ENCODE peak calls at places on chromosomes 5 and 9, in five cellular contexts. I is GM12878, T is SK-N-SH, J is K562, U is HepG2. P is an unnamed sample.

GRCh38 chr9:136265561-136266355 is 20.1 kb upstream of the QSOX2 start:
- DNase-seq in T (no peak), I (no peak), J (no peak), U (no peak), P (no peak)

GRCh38 chr5:177509991-177510566 is 453 bp upstream of the DOK3 start:
- DNase-seq in U (no peak), J (no peak), T (no peak), I (no peak), P (no peak)

GRCh38 chr5:173233347-173234128 is 1.5 kb downstream of the NKX2-5 start:
- DNase-seq in T (no peak), U (no peak), J (no peak), I (no peak), P (no peak)

GRCh38 chr5:125891326-125891725 is 531.9 kb upstream of the GRAMD2B start:
- DNase-seq in I (no peak), U (no peak), T (no peak), J (no peak), P (no peak)

GRCh38 chr9:94734054-94734754 is 7.7 kb downstream of the AOPEP start:
- DNase-seq in U (no peak), T (no peak), J (peak), I (no peak), P (no peak)

GRCh38 chr5:178206166-178207101 is 2.1 kb downstream of the HNRNPAB start:
- DNase-seq in T (no peak), I (no peak), J (no peak), U (no peak), P (no peak)

GRCh38 chr5:15752886-15753285 is 252.9 kb downstream of the FBXL7 start:
- DNase-seq in T (no peak), I (no peak), U (no peak), J (no peak), P (no peak)

GRCh38 chr5:167939686-167940085 is 351.8 kb upstream of the WWC1 start:
- DNase-seq in I (no peak), T (no peak), J (no peak), U (no peak), P (no peak)

GRCh38 chr9:81605154-81605670 is 84.1 kb downstream of the TLE1 start:
- DNase-seq in T (no peak), U (peak), J (no peak), I (no peak), P (no peak)

GRCh38 chr5:66884589-66885228 is 288.5 kb downstream of the MAST4 start:
- DNase-seq in U (no peak), I (no peak), T (no peak), J (no peak), P (no peak)

GRCh38 chr5:134534726-134535110 is 9.2 kb downstream of the JADE2 start:
- DNase-seq in T (no peak), I (no peak), U (no peak), J (no peak), P (no peak)
- TF ChIP-seq ZBTB33 in T (no peak), I (no peak), U (no peak), J (no peak), P (no peak)

GRCh38 chr9:86836797-86837196 is 110.5 kb downstream of the GAS1 start:
- DNase-seq in I (peak), U (no peak), T (no peak), J (no peak), P (no peak)
- TF ChIP-seq ZBTB33 in I (no peak), U (no peak), T (no peak), J (no peak), P (no peak)

GRCh38 chr5:155941340-155941739 is 385.6 kb upstream of the SGCD start:
- DNase-seq in U (no peak), T (no peak), I (no peak), J (no peak), P (no peak)

GRCh38 chr5:155938051-155938450 is 388.9 kb upstream of the SGCD start:
- DNase-seq in I (no peak), J (no peak), U (no peak), T (no peak), P (no peak)

GRCh38 chr5:155947394-155948062 is 379.4 kb upstream of the SGCD start:
- DNase-seq in U (no peak), J (no peak), I (no peak), T (no peak), P (no peak)

DNA sequence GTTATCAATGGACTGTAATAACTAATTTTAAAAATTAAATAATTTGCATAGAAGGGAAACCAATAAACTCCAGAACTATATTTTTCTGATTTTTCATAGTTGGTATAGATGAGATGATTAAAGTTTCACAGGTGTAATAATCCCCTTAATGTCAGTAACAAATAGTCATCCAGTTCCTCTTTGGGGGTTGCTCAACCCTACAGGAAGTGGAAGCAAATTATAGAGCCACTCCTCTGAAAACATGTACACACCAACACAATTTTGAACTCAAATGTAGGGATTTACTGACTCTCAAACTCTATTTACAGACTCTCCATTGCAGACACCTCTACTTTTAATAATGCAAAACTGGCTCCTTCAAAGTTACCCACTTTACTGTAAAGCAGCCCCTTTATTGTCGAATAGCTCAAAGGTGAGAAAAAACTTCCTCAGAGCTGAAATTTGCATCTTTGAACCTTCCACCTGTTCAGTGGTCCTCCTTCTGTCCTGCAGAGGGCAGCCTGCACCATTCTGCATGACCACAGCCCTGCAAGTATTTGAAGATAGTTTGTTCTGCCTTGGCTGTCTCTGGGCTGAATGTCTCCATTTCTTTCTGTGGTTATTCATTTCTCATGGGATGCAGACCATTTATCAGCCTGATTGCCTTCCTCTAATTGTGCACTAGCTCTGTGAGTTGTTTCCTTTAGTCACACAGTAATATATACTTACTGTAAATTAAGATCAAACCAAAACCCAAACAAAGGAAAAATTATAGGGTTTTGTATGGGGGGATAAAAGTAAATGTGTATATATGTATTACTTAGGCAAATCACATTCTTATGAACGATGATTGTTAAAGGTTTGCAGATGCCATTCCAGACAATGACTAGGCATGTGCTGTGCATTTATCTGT is 383.2 kb upstream of the SGCD start:
- DNase-seq in T (peak), J (peak), U (peak), I (no peak), P (no peak)
- TF ChIP-seq ZBTB33 in T (no peak), J (no peak), U (no peak), I (no peak), P (no peak)

GRCh38 chr9:114616684-114617520 is 5.8 kb downstream of the TMEM268 start:
- DNase-seq in J (peak), U (no peak), I (peak), T (no peak), P (no peak)
- TF ChIP-seq ZBTB33 in J (no peak), U (no peak), I (no peak), T (no peak), P (no peak)

GRCh38 chr9:134215395-134215708 is 51.0 kb upstream of the RNU6ATAC start:
- DNase-seq in U (no peak), I (no peak), T (peak), J (no peak), P (no peak)

GRCh38 chr9:134216449-134216951 is 52.1 kb upstream of the RNU6ATAC start:
- DNase-seq in U (no peak), T (peak), J (no peak), I (no peak), P (no peak)

GRCh38 chr9:134216961-134217360 is 52.6 kb upstream of the RNU6ATAC start:
- DNase-seq in I (no peak), J (no peak), T (peak), U (no peak), P (no peak)

GRCh38 chr9:134214766-134215394 is 50.5 kb upstream of the RNU6ATAC start:
- DNase-seq in T (peak), J (no peak), I (no peak), U (peak), P (no peak)

GRCh38 chr9:134215709-134216448 is 51.5 kb upstream of the RNU6ATAC start:
- DNase-seq in T (peak), J (peak), I (no peak), U (peak), P (no peak)
- TF ChIP-seq ZBTB33 in T (no peak), J (no peak), I (no peak), U (no peak), P (no peak)

DNA sequence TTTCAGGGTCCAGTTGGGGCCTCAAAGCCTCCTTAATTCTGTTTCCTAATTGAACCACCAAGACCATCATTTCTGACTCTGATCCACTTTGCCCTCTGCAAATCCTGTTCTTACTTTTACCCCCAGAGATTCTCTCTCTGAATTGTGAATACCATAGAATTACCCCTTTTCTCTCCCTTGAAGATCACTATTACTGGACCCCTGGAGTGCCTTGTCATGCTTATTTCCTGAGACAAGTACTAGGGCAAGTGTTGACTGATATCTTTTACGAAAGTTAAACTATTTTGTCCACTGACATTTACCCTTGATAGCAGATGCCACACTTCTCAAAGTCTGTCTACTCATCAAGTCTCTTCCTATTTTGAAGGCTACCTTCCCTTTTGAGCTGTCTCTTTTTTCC is 246.9 kb upstream of the PTGER4 start:
- DNase-seq in J (no peak), I (no peak), T (no peak), U (no peak), P (no peak)
- TF ChIP-seq ZBTB33 in J (no peak), I (no peak), T (no peak), U (no peak), P (no peak)

DNA sequence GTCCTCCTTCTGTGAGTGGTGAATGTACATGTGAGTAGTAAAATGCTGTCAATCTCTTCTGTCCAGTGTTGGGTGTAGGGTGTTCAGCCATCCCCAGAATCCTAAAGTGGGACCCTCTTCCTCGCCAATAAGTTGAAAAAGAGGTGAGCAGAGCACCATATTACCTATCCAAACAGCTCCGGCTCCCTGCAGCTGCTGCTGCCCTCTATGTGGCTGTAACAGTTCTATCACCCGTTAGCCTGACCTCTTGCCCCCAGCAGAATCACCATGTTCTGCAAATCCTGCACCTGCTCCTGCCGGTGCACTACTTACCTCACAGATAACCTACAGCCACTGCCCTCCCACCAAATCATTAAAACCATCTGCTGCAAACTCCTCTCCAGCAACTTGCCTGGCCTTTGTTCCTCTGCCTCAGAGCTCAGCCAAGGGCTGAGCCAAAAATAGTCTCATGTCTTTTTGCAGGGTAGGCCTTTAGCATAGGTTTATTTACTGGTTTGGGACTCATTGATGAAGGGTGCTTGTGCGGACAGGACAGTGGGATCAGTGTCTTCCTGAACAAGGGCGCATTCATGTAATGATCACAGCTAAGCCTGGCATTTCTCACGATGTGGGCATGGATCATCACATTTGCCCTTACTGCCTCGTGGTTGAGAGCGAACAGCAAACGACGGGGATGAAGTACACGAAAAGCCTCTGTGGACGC is 49.6 kb upstream of the CCL21 start:
- DNase-seq in J (no peak), U (no peak), T (no peak), I (no peak), P (no peak)
- TF ChIP-seq ZBTB33 in J (no peak), U (no peak), T (no peak), I (no peak), P (no peak)

DNA sequence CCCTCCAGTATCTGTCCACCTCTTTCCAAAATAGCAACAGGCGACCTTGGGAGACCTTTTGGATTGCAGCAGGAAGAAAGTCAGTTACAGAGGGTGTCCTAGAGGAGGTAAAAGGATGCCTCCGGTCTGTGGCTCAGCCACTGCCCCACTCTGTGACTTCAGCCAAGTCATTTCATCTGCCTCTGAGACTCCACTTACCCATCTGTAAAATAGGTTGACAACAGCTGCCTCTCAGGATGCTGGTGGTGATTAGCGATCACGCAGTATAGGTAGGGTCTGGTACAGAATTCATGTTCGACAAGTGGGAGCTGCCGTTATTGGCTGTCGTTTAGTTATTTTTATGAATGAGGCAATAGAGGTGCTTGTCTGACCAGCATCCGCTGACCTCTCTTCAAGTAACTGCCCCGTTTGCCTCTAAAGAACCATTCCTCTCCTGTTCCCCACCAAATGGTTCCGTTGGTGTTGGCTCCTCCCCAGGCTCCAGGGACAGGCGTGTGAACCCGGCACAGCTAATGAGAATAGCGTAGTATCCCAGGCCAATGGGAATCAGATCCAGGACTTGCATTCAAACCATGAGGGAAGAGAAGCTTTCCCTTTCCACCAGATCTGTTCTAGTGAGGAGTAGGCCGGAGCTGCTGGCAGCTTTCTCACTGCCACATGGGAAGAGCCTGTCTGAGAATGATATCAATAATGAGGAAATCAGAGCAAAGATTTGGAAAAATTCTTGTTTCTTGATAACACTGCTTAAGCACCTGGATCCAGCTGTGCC is 64.2 kb downstream of the SMIM23 start:
- DNase-seq in T (no peak), I (no peak), U (no peak), J (no peak), P (no peak)
- TF ChIP-seq ZBTB33 in T (no peak), I (no peak), U (no peak), J (no peak), P (no peak)

GRCh38 chr9:16363073-16363781 is 507.2 kb downstream of the BNC2 start:
- DNase-seq in T (no peak), U (no peak), I (no peak), J (no peak), P (no peak)
- TF ChIP-seq ZBTB33 in T (no peak), U (no peak), I (no peak), J (no peak), P (no peak)

GRCh38 chr9:32427111-32427873 is 42.8 kb downstream of the ACO1 start:
- DNase-seq in U (peak), J (peak), I (no peak), T (no peak), P (no peak)
- TF ChIP-seq ZBTB33 in U (peak), J (no peak), I (no peak), T (no peak), P (no peak)